ENCODE peak calls at places on chromosomes 13 and 19, in seven cellular contexts. One of them, this sample, is unnamed. For H3K4me1 and H3K9me3, the result is how much of the 10 kb centered on the place peaks cover.

GRCh38 chr13:94033098-94033497 is 446.4 kb downstream of the DCT start:
- DNase-seq in HepG2: no peak
- DNase-seq in H1: no peak
- DNase-seq in A549: no peak
- DNase-seq in SK-N-SH: no peak
- DNase-seq in GM12878: no peak
- DNase-seq in K562: no peak
- DNase-seq in this sample: no peak

GRCh38 chr19:8220481-8220880 is 11.3 kb downstream of the CERS4 start:
- DNase-seq in GM12878: no peak
- DNase-seq in A549: no peak
- DNase-seq in H1: no peak
- DNase-seq in SK-N-SH: no peak
- DNase-seq in K562: no peak
- DNase-seq in HepG2: no peak
- DNase-seq in this sample: no peak

GRCh38 chr13:49569993-49570689 is 15.2 kb downstream of the RCBTB1 start:
- DNase-seq in SK-N-SH: peak
- DNase-seq in A549: no peak
- DNase-seq in H1: no peak
- DNase-seq in GM12878: no peak
- DNase-seq in K562: no peak
- DNase-seq in HepG2: no peak
- DNase-seq in this sample: no peak

GRCh38 chr19:44614313-44614712 is 950 bp downstream of the IGSF23 start:
- DNase-seq in HepG2: no peak
- DNase-seq in GM12878: no peak
- DNase-seq in SK-N-SH: no peak
- DNase-seq in K562: no peak
- DNase-seq in A549: no peak
- DNase-seq in H1: no peak
- DNase-seq in this sample: no peak

GRCh38 chr13:26112843-26113242 is 61.0 kb upstream of the SHISA2 start:
- DNase-seq in K562: peak
- DNase-seq in A549: no peak
- DNase-seq in SK-N-SH: no peak
- DNase-seq in GM12878: no peak
- DNase-seq in HepG2: no peak
- DNase-seq in H1: no peak
- DNase-seq in this sample: peak

GRCh38 chr19:50214699-50215543 is 11.5 kb downstream of the MYH14 start:
- DNase-seq in H1: peak
- DNase-seq in K562: no peak
- DNase-seq in GM12878: no peak
- DNase-seq in HepG2: no peak
- DNase-seq in SK-N-SH: no peak
- DNase-seq in A549: no peak
- DNase-seq in this sample: no peak

GRCh38 chr19:45958763-45959516 is 14.7 kb downstream of the NOVA2 start:
- DNase-seq in K562: no peak
- DNase-seq in GM12878: no peak
- DNase-seq in H1: no peak
- DNase-seq in SK-N-SH: no peak
- DNase-seq in HepG2: no peak
- DNase-seq in A549: no peak
- DNase-seq in this sample: no peak

GRCh38 chr19:41702208-41702651 is 6.2 kb upstream of the CEACAM5 start:
- DNase-seq in H1: no peak
- DNase-seq in A549: peak
- DNase-seq in SK-N-SH: no peak
- DNase-seq in K562: no peak
- DNase-seq in HepG2: no peak
- DNase-seq in GM12878: no peak
- DNase-seq in this sample: peak

GRCh38 chr13:30172593-30173300 is 134.6 kb downstream of the KATNAL1 start:
- DNase-seq in GM12878: no peak
- DNase-seq in H1: no peak
- DNase-seq in K562: no peak
- DNase-seq in HepG2: no peak
- DNase-seq in A549: no peak
- DNase-seq in SK-N-SH: no peak
- DNase-seq in this sample: no peak

GRCh38 chr13:51276684-51277083 is 54.5 kb downstream of the FAM124A start:
- DNase-seq in GM12878: no peak
- DNase-seq in K562: no peak
- DNase-seq in SK-N-SH: no peak
- DNase-seq in HepG2: no peak
- DNase-seq in A549: no peak
- DNase-seq in H1: peak
- DNase-seq in this sample: no peak
- TF ChIP-seq RFX5 in GM12878: no peak
- TF ChIP-seq RFX5 in K562: no peak
- TF ChIP-seq RFX5 in SK-N-SH: no peak
- TF ChIP-seq RFX5 in HepG2: no peak
- TF ChIP-seq RFX5 in A549: no peak
- TF ChIP-seq RFX5 in H1: no peak
- TF ChIP-seq RFX5 in this sample: no peak

GRCh38 chr13:21676611-21677021 is 5.7 kb downstream of the FGF9 start:
- DNase-seq in H1: peak
- DNase-seq in HepG2: no peak
- DNase-seq in A549: no peak
- DNase-seq in K562: no peak
- DNase-seq in SK-N-SH: peak
- DNase-seq in GM12878: no peak
- DNase-seq in this sample: no peak
- H3K4me1 ChIP-seq in H1: under half
- H3K4me1 ChIP-seq in HepG2: under half
- H3K4me1 ChIP-seq in A549: under half
- H3K4me1 ChIP-seq in K562: under half
- H3K4me1 ChIP-seq in SK-N-SH: under half
- H3K4me1 ChIP-seq in GM12878: under half
- H3K4me1 ChIP-seq in this sample: under half

GRCh38 chr19:51695702-51696315 is 2.7 kb downstream of the SPACA6 start:
- DNase-seq in A549: no peak
- DNase-seq in H1: no peak
- DNase-seq in HepG2: no peak
- DNase-seq in K562: no peak
- DNase-seq in GM12878: no peak
- DNase-seq in SK-N-SH: peak
- DNase-seq in this sample: no peak

GRCh38 chr19:51693246-51693645 is at the start of gene SPACA6:
- DNase-seq in A549: no peak
- DNase-seq in K562: no peak
- DNase-seq in H1: no peak
- DNase-seq in SK-N-SH: peak
- DNase-seq in HepG2: no peak
- DNase-seq in GM12878: no peak
- DNase-seq in this sample: no peak

GRCh38 chr19:51695088-51695487 is 2.0 kb downstream of the SPACA6 start:
- DNase-seq in HepG2: no peak
- DNase-seq in H1: no peak
- DNase-seq in A549: no peak
- DNase-seq in GM12878: no peak
- DNase-seq in K562: no peak
- DNase-seq in SK-N-SH: peak
- DNase-seq in this sample: no peak

GRCh38 chr19:51693819-51694218 is 689 bp downstream of the SPACA6 start:
- DNase-seq in A549: no peak
- DNase-seq in HepG2: no peak
- DNase-seq in GM12878: no peak
- DNase-seq in K562: no peak
- DNase-seq in H1: no peak
- DNase-seq in SK-N-SH: no peak
- DNase-seq in this sample: no peak

DNA sequence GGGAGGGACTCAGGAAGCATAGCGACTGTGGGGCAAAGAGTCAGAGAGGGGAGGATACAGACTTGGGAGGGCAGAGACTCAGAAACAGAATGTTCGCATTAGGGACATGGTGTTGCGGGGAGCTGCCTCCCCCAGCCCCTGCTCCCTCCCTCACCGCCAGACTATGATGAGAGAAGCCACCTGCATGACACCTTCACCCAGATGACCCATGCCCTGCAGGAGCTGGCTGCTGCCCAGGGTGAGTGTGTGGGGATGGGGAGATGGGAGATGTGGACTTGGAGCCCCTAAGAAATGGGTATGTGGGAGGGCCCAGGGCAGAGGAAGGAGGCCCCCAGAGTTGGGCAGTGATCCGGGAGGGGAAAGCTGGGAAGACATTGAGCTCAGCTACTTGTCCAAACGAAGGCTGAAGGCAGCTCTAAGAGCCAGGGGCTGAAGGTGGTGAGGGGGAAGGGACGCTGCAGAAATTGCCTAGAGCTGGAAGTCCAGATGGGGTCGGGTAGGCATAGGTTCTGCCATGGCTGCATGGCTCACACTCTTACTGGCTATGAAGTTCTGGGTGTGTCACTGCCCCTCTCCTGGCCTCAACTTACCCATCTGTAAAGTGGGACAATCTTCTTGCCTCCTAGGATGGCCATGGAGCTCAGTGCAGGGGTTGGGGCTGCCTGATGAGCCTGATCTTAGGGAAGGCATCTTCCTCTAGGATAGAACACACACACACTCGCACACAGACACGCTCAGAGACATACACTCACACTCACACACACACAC is 1.4 kb downstream of the SPACA6 start:
- DNase-seq in HepG2: no peak
- DNase-seq in H1: no peak
- DNase-seq in K562: no peak
- DNase-seq in SK-N-SH: peak
- DNase-seq in A549: no peak
- DNase-seq in GM12878: no peak
- DNase-seq in this sample: no peak
- H3K9me3 ChIP-seq in HepG2: under half
- H3K9me3 ChIP-seq in H1: under half
- H3K9me3 ChIP-seq in K562: under half
- H3K9me3 ChIP-seq in SK-N-SH: under half
- H3K9me3 ChIP-seq in A549: under half
- H3K9me3 ChIP-seq in GM12878: under half
- H3K9me3 ChIP-seq in this sample: under half

GRCh38 chr19:33441828-33442227 is 68.3 kb downstream of the CEBPG start:
- DNase-seq in HepG2: no peak
- DNase-seq in SK-N-SH: no peak
- DNase-seq in H1: no peak
- DNase-seq in GM12878: no peak
- DNase-seq in K562: no peak
- DNase-seq in A549: no peak
- DNase-seq in this sample: no peak

GRCh38 chr19:33441277-33441699 is 67.8 kb downstream of the CEBPG start:
- DNase-seq in A549: no peak
- DNase-seq in H1: no peak
- DNase-seq in HepG2: no peak
- DNase-seq in GM12878: no peak
- DNase-seq in K562: no peak
- DNase-seq in SK-N-SH: no peak
- DNase-seq in this sample: no peak

GRCh38 chr19:33444238-33444992 is 70.9 kb downstream of the CEBPG start:
- DNase-seq in SK-N-SH: no peak
- DNase-seq in K562: no peak
- DNase-seq in HepG2: no peak
- DNase-seq in A549: no peak
- DNase-seq in GM12878: no peak
- DNase-seq in H1: no peak
- DNase-seq in this sample: no peak

GRCh38 chr19:33443638-33444195 is 70.2 kb downstream of the CEBPG start:
- DNase-seq in H1: no peak
- DNase-seq in A549: no peak
- DNase-seq in HepG2: no peak
- DNase-seq in GM12878: no peak
- DNase-seq in SK-N-SH: no peak
- DNase-seq in K562: no peak
- DNase-seq in this sample: no peak

DNA sequence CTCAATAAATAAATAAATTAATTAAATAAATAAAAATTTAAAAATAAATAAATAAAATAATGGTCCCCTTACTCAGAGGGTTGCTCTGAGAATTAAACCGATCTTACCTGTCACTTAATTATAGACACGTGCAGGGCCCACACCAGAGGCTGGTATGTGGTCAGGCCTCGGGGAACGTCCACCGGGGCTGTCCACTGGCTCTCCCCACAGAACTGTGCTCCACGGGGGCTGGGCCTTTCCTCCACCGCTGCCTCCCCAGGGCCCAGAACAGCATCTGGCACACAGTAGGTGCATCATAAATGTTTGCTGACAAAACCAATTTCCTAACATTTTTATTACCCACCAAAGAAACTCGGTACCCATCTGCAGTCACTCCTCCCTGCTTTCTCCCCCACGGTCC is 69.2 kb downstream of the CEBPG start:
- DNase-seq in SK-N-SH: no peak
- DNase-seq in A549: no peak
- DNase-seq in HepG2: no peak
- DNase-seq in GM12878: no peak
- DNase-seq in H1: no peak
- DNase-seq in K562: no peak
- DNase-seq in this sample: no peak
- TF ChIP-seq RFX5 in SK-N-SH: no peak
- TF ChIP-seq RFX5 in A549: no peak
- TF ChIP-seq RFX5 in HepG2: no peak
- TF ChIP-seq RFX5 in GM12878: no peak
- TF ChIP-seq RFX5 in H1: no peak
- TF ChIP-seq RFX5 in K562: no peak
- TF ChIP-seq RFX5 in this sample: no peak

GRCh38 chr19:54606230-54606629 is 12.8 kb downstream of the LILRA1 start:
- DNase-seq in H1: no peak
- DNase-seq in HepG2: no peak
- DNase-seq in SK-N-SH: no peak
- DNase-seq in GM12878: peak
- DNase-seq in A549: no peak
- DNase-seq in K562: no peak
- DNase-seq in this sample: no peak

GRCh38 chr19:54606891-54607781 is 13.7 kb downstream of the LILRA1 start:
- DNase-seq in GM12878: peak
- DNase-seq in H1: no peak
- DNase-seq in K562: no peak
- DNase-seq in SK-N-SH: no peak
- DNase-seq in A549: no peak
- DNase-seq in HepG2: no peak
- DNase-seq in this sample: no peak

GRCh38 chr19:54608205-54608604 is 14.8 kb downstream of the LILRA1 start:
- DNase-seq in H1: no peak
- DNase-seq in GM12878: no peak
- DNase-seq in HepG2: no peak
- DNase-seq in A549: no peak
- DNase-seq in K562: no peak
- DNase-seq in SK-N-SH: no peak
- DNase-seq in this sample: no peak

GRCh38 chr19:54608792-54609191 is 15.4 kb downstream of the LILRA1 start:
- DNase-seq in HepG2: no peak
- DNase-seq in GM12878: no peak
- DNase-seq in K562: no peak
- DNase-seq in A549: no peak
- DNase-seq in SK-N-SH: no peak
- DNase-seq in H1: no peak
- DNase-seq in this sample: no peak

GRCh38 chr19:54607782-54608150 is 14.3 kb downstream of the LILRA1 start:
- DNase-seq in HepG2: no peak
- DNase-seq in K562: no peak
- DNase-seq in A549: no peak
- DNase-seq in SK-N-SH: no peak
- DNase-seq in H1: no peak
- DNase-seq in GM12878: no peak
- DNase-seq in this sample: no peak
- H3K4me1 ChIP-seq in HepG2: under half
- H3K4me1 ChIP-seq in K562: under half
- H3K4me1 ChIP-seq in A549: under half
- H3K4me1 ChIP-seq in SK-N-SH: under half
- H3K4me1 ChIP-seq in H1: under half
- H3K4me1 ChIP-seq in GM12878: under half
- H3K4me1 ChIP-seq in this sample: under half

GRCh38 chr19:39417463-39418181 is 5.2 kb downstream of the PLEKHG2 start:
- DNase-seq in SK-N-SH: no peak
- DNase-seq in H1: no peak
- DNase-seq in K562: no peak
- DNase-seq in HepG2: no peak
- DNase-seq in GM12878: no peak
- DNase-seq in A549: no peak
- DNase-seq in this sample: no peak
- H3K9me3 ChIP-seq in SK-N-SH: under half
- H3K9me3 ChIP-seq in H1: under half
- H3K9me3 ChIP-seq in K562: under half
- H3K9me3 ChIP-seq in HepG2: under half
- H3K9me3 ChIP-seq in GM12878: under half
- H3K9me3 ChIP-seq in A549: under half
- H3K9me3 ChIP-seq in this sample: under half